ENCODE peak calls at places on chromosomes 7 and 10, in nine cellular contexts. One of them, this sample, is unnamed.
A peak's percentile ranks its signal among the peaks of the same experiment; 100 is the strongest.

GRCh38 chr10:118792501-118792900 is 37.7 kb upstream of the CACUL1 start:
- DNase-seq in activated naive CD8-positive, alpha-beta T cell treated with anti-CD3 and anti-CD28 coated beads for 36 hours: no peak
- DNase-seq in stimulated activated CD8-positive, alpha-beta memory T cell treated with anti-CD3 and anti-CD28 coated beads, Interleukin-2, amount 100 ng/mL, for 1 hour: no peak
- DNase-seq in T-helper 17 cell: no peak
- DNase-seq in T-helper 1 cell: no peak
- DNase-seq in mucosa of gallbladder: peak; percentile 38
- DNase-seq in dermis microvascular lymphatic vessel endothelial cell: no peak
- DNase-seq in T-cell: no peak
- DNase-seq in ELF-1: no peak
- DNase-seq in this sample: no peak

GRCh38 chr7:39911167-39911566 is 38.9 kb upstream of the CDK13 start:
- DNase-seq in activated naive CD8-positive, alpha-beta T cell treated with anti-CD3 and anti-CD28 coated beads for 36 hours: no peak
- DNase-seq in stimulated activated CD8-positive, alpha-beta memory T cell treated with anti-CD3 and anti-CD28 coated beads, Interleukin-2, amount 100 ng/mL, for 1 hour: no peak
- DNase-seq in T-helper 17 cell: no peak
- DNase-seq in T-helper 1 cell: no peak
- DNase-seq in mucosa of gallbladder: no peak
- DNase-seq in dermis microvascular lymphatic vessel endothelial cell: no peak
- DNase-seq in T-cell: no peak
- DNase-seq in ELF-1: no peak
- DNase-seq in this sample: no peak

GRCh38 chr10:5064656-5065055 is 29.6 kb upstream of the AKR1C3 start:
- DNase-seq in activated naive CD8-positive, alpha-beta T cell treated with anti-CD3 and anti-CD28 coated beads for 36 hours: no peak
- DNase-seq in stimulated activated CD8-positive, alpha-beta memory T cell treated with anti-CD3 and anti-CD28 coated beads, Interleukin-2, amount 100 ng/mL, for 1 hour: no peak
- DNase-seq in T-helper 17 cell: no peak
- DNase-seq in T-helper 1 cell: no peak
- DNase-seq in mucosa of gallbladder: no peak
- DNase-seq in dermis microvascular lymphatic vessel endothelial cell: no peak
- DNase-seq in T-cell: no peak
- DNase-seq in ELF-1: no peak
- DNase-seq in this sample: no peak

GRCh38 chr7:92433019-92433418 is 14.3 kb upstream of the GATAD1 start:
- DNase-seq in activated naive CD8-positive, alpha-beta T cell treated with anti-CD3 and anti-CD28 coated beads for 36 hours: no peak
- DNase-seq in stimulated activated CD8-positive, alpha-beta memory T cell treated with anti-CD3 and anti-CD28 coated beads, Interleukin-2, amount 100 ng/mL, for 1 hour: no peak
- DNase-seq in T-helper 17 cell: no peak
- DNase-seq in T-helper 1 cell: no peak
- DNase-seq in mucosa of gallbladder: no peak
- DNase-seq in dermis microvascular lymphatic vessel endothelial cell: no peak
- DNase-seq in T-cell: no peak
- DNase-seq in ELF-1: no peak
- DNase-seq in this sample: no peak

GRCh38 chr10:11469575-11470391 is 141.7 kb downstream of the USP6NL start:
- DNase-seq in activated naive CD8-positive, alpha-beta T cell treated with anti-CD3 and anti-CD28 coated beads for 36 hours: no peak
- DNase-seq in stimulated activated CD8-positive, alpha-beta memory T cell treated with anti-CD3 and anti-CD28 coated beads, Interleukin-2, amount 100 ng/mL, for 1 hour: no peak
- DNase-seq in T-helper 17 cell: no peak
- DNase-seq in T-helper 1 cell: no peak
- DNase-seq in mucosa of gallbladder: no peak
- DNase-seq in dermis microvascular lymphatic vessel endothelial cell: no peak
- DNase-seq in T-cell: no peak
- DNase-seq in ELF-1: peak; percentile 29
- DNase-seq in this sample: no peak

GRCh38 chr10:68666280-68666760 is 54.7 kb upstream of the CCAR1 start:
- DNase-seq in activated naive CD8-positive, alpha-beta T cell treated with anti-CD3 and anti-CD28 coated beads for 36 hours: no peak
- DNase-seq in stimulated activated CD8-positive, alpha-beta memory T cell treated with anti-CD3 and anti-CD28 coated beads, Interleukin-2, amount 100 ng/mL, for 1 hour: no peak
- DNase-seq in T-helper 17 cell: no peak
- DNase-seq in T-helper 1 cell: no peak
- DNase-seq in mucosa of gallbladder: no peak
- DNase-seq in dermis microvascular lymphatic vessel endothelial cell: peak; percentile 7
- DNase-seq in T-cell: no peak
- DNase-seq in ELF-1: no peak
- DNase-seq in this sample: no peak

GRCh38 chr7:70886547-70886946 is 245.4 kb upstream of the GALNT17 start:
- DNase-seq in activated naive CD8-positive, alpha-beta T cell treated with anti-CD3 and anti-CD28 coated beads for 36 hours: no peak
- DNase-seq in stimulated activated CD8-positive, alpha-beta memory T cell treated with anti-CD3 and anti-CD28 coated beads, Interleukin-2, amount 100 ng/mL, for 1 hour: no peak
- DNase-seq in T-helper 17 cell: no peak
- DNase-seq in T-helper 1 cell: no peak
- DNase-seq in mucosa of gallbladder: no peak
- DNase-seq in dermis microvascular lymphatic vessel endothelial cell: no peak
- DNase-seq in T-cell: no peak
- DNase-seq in ELF-1: peak; percentile 41
- DNase-seq in this sample: no peak

GRCh38 chr7:95264225-95264927 is 60.0 kb downstream of the PON1 start:
- DNase-seq in activated naive CD8-positive, alpha-beta T cell treated with anti-CD3 and anti-CD28 coated beads for 36 hours: no peak
- DNase-seq in stimulated activated CD8-positive, alpha-beta memory T cell treated with anti-CD3 and anti-CD28 coated beads, Interleukin-2, amount 100 ng/mL, for 1 hour: no peak
- DNase-seq in T-helper 17 cell: no peak
- DNase-seq in T-helper 1 cell: no peak
- DNase-seq in mucosa of gallbladder: no peak
- DNase-seq in dermis microvascular lymphatic vessel endothelial cell: no peak
- DNase-seq in T-cell: no peak
- DNase-seq in ELF-1: no peak
- DNase-seq in this sample: no peak

GRCh38 chr10:132812544-132812943 is 26.6 kb upstream of the NKX6-2 start:
- DNase-seq in activated naive CD8-positive, alpha-beta T cell treated with anti-CD3 and anti-CD28 coated beads for 36 hours: no peak
- DNase-seq in stimulated activated CD8-positive, alpha-beta memory T cell treated with anti-CD3 and anti-CD28 coated beads, Interleukin-2, amount 100 ng/mL, for 1 hour: no peak
- DNase-seq in T-helper 17 cell: no peak
- DNase-seq in T-helper 1 cell: no peak
- DNase-seq in mucosa of gallbladder: no peak
- DNase-seq in dermis microvascular lymphatic vessel endothelial cell: no peak
- DNase-seq in T-cell: no peak
- DNase-seq in ELF-1: no peak
- DNase-seq in this sample: no peak

GRCh38 chr10:1938317-1938716 is 201.0 kb upstream of the ADARB2 start:
- DNase-seq in activated naive CD8-positive, alpha-beta T cell treated with anti-CD3 and anti-CD28 coated beads for 36 hours: peak; percentile 53
- DNase-seq in stimulated activated CD8-positive, alpha-beta memory T cell treated with anti-CD3 and anti-CD28 coated beads, Interleukin-2, amount 100 ng/mL, for 1 hour: no peak
- DNase-seq in T-helper 17 cell: no peak
- DNase-seq in T-helper 1 cell: no peak
- DNase-seq in mucosa of gallbladder: no peak
- DNase-seq in dermis microvascular lymphatic vessel endothelial cell: no peak
- DNase-seq in T-cell: peak; percentile 67
- DNase-seq in ELF-1: no peak
- DNase-seq in this sample: no peak

GRCh38 chr7:32347244-32347828 is 142.8 kb downstream of the LSM5 start:
- DNase-seq in activated naive CD8-positive, alpha-beta T cell treated with anti-CD3 and anti-CD28 coated beads for 36 hours: no peak
- DNase-seq in stimulated activated CD8-positive, alpha-beta memory T cell treated with anti-CD3 and anti-CD28 coated beads, Interleukin-2, amount 100 ng/mL, for 1 hour: no peak
- DNase-seq in T-helper 17 cell: no peak
- DNase-seq in T-helper 1 cell: no peak
- DNase-seq in mucosa of gallbladder: no peak
- DNase-seq in dermis microvascular lymphatic vessel endothelial cell: peak; percentile 21
- DNase-seq in T-cell: no peak
- DNase-seq in ELF-1: no peak
- DNase-seq in this sample: no peak

GRCh38 chr10:124636271-124636993 is 107.7 kb downstream of the FAM53B start:
- DNase-seq in activated naive CD8-positive, alpha-beta T cell treated with anti-CD3 and anti-CD28 coated beads for 36 hours: no peak
- DNase-seq in stimulated activated CD8-positive, alpha-beta memory T cell treated with anti-CD3 and anti-CD28 coated beads, Interleukin-2, amount 100 ng/mL, for 1 hour: no peak
- DNase-seq in T-helper 17 cell: no peak
- DNase-seq in T-helper 1 cell: peak; percentile 31
- DNase-seq in mucosa of gallbladder: no peak
- DNase-seq in dermis microvascular lymphatic vessel endothelial cell: no peak
- DNase-seq in T-cell: peak; percentile 40
- DNase-seq in ELF-1: no peak
- DNase-seq in this sample: no peak

GRCh38 chr7:106744507-106745180 is 83.7 kb upstream of the CCDC71L start:
- DNase-seq in activated naive CD8-positive, alpha-beta T cell treated with anti-CD3 and anti-CD28 coated beads for 36 hours: no peak
- DNase-seq in stimulated activated CD8-positive, alpha-beta memory T cell treated with anti-CD3 and anti-CD28 coated beads, Interleukin-2, amount 100 ng/mL, for 1 hour: no peak
- DNase-seq in T-helper 17 cell: no peak
- DNase-seq in T-helper 1 cell: no peak
- DNase-seq in mucosa of gallbladder: no peak
- DNase-seq in dermis microvascular lymphatic vessel endothelial cell: no peak
- DNase-seq in T-cell: no peak
- DNase-seq in ELF-1: no peak
- DNase-seq in this sample: no peak

This sample was measured in T follicular helper cell.